ENCODE peak calls at places on chromosomes 4 and X, in six cellular contexts. One of them, this sample, is unnamed.
A peak's percentile ranks its signal among the peaks of the same experiment; 100 is the strongest.

GRCh38 chr4:187606581-187606980 is 389.0 kb upstream of the ZFP42 start:
- DNase-seq in HCT116: peak; percentile 54
- DNase-seq in H1: no peak
- DNase-seq in HepG2: peak; percentile 50
- DNase-seq in GM12878: no peak
- DNase-seq in WTC11: peak; percentile 48
- DNase-seq in this sample: peak; percentile 60

GRCh38 chrX:123219916-123220315 is 35.8 kb downstream of the GRIA3 start:
- DNase-seq in HCT116: no peak
- DNase-seq in GM12878: no peak
- DNase-seq in WTC11: no peak
- DNase-seq in H1: no peak
- DNase-seq in HepG2: peak; percentile 11
- DNase-seq in this sample: no peak

GRCh38 chr4:114384629-114385028 is 214.0 kb upstream of the UGT8 start:
- DNase-seq in WTC11: no peak
- DNase-seq in HepG2: peak; percentile 18
- DNase-seq in GM12878: no peak
- DNase-seq in H1: no peak
- DNase-seq in HCT116: peak; percentile 53
- DNase-seq in this sample: no peak

GRCh38 chr4:68218044-68218443 is 27.4 kb downstream of the TMPRSS11B start:
- DNase-seq in WTC11: no peak
- DNase-seq in HCT116: no peak
- DNase-seq in HepG2: no peak
- DNase-seq in H1: no peak
- DNase-seq in GM12878: no peak
- DNase-seq in this sample: no peak

GRCh38 chr4:30870513-30870912 is 150.3 kb downstream of the PCDH7 start:
- DNase-seq in HepG2: no peak
- DNase-seq in HCT116: peak; percentile 65
- DNase-seq in GM12878: no peak
- DNase-seq in WTC11: no peak
- DNase-seq in H1: no peak
- DNase-seq in this sample: no peak

GRCh38 chr4:106986486-106986885 is 49.6 kb downstream of the DKK2 start:
- DNase-seq in GM12878: no peak
- DNase-seq in HepG2: no peak
- DNase-seq in WTC11: no peak
- DNase-seq in HCT116: no peak
- DNase-seq in H1: no peak
- DNase-seq in this sample: no peak

GRCh38 chr4:181952478-181952877 is 290.7 kb upstream of the TENM3 start:
- DNase-seq in HepG2: no peak
- DNase-seq in GM12878: no peak
- DNase-seq in H1: no peak
- DNase-seq in HCT116: no peak
- DNase-seq in WTC11: no peak
- DNase-seq in this sample: no peak

GRCh38 chrX:784829-785228 is 154.2 kb downstream of the SHOX start:
- DNase-seq in HCT116: no peak
- DNase-seq in H1: no peak
- DNase-seq in WTC11: no peak
- DNase-seq in HepG2: no peak
- DNase-seq in GM12878: no peak
- DNase-seq in this sample: no peak

GRCh38 chr4:2785613-2786012 is 7.3 kb upstream of the SH3BP2 start:
- DNase-seq in HepG2: no peak
- DNase-seq in GM12878: peak; percentile 48
- DNase-seq in HCT116: no peak
- DNase-seq in WTC11: no peak
- DNase-seq in H1: no peak
- DNase-seq in this sample: peak; percentile 45

GRCh38 chr4:94924566-94924965 is 166.8 kb downstream of the BMPR1B start:
- DNase-seq in H1: no peak
- DNase-seq in GM12878: no peak
- DNase-seq in WTC11: no peak
- DNase-seq in HepG2: no peak
- DNase-seq in HCT116: no peak
- DNase-seq in this sample: no peak

DNA sequence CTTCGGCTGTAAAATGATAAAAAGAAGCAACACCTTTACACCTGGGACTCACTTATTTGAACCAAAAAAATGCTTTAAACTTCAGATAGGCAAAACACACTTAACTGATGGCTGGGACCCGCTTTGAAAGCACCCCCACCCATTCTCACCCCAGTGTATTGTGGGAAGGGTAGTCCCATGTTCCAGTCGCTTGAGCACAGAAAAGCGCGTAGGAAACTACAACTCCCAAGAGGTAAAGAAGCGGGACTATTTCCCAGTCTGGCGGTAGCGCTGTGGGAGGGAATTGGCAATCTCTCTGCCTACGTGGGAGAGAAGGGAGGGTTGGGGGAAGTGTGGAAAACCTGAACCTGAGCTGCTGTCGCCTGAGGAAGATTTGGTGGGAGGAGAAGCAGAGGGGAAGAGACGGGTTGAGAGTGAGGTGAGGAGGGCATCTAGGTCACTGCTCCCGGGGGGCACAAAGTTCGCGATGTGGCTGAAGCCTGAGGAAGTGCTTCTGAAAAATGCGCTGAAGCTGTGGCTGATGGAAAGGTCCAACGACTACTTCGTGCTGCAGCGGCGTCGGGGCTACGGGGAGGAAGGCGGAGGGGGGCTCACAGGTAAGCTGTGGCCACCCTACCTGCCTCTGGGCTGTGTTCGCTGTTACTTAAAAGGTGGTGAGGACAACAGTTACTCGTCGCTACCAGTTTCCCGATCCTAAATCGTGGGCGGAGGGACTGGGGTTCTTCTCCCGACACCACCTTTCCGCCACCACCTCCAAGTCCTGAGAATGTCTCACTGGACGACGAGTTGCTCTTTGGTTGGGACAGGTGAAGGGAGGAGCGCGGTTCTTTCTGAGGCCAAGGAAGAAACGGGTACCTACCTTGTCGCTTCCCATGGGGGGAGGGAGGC is at the start of gene TBC1D8B:
- DNase-seq in H1: peak; percentile 39
- DNase-seq in GM12878: peak; percentile 50
- DNase-seq in HCT116: peak; percentile 86
- DNase-seq in HepG2: peak; percentile 89
- DNase-seq in WTC11: peak; percentile 70
- DNase-seq in this sample: peak; percentile 37
- TF ChIP-seq ATF3 in H1: no peak
- TF ChIP-seq ATF3 in GM12878: no peak
- TF ChIP-seq ATF3 in HCT116: no peak
- TF ChIP-seq ATF3 in HepG2: no peak
- TF ChIP-seq ATF3 in WTC11: no peak
- TF ChIP-seq ATF3 in this sample: no peak

GRCh38 chr4:180560896-180561295 is 1682.3 kb upstream of the TENM3 start:
- DNase-seq in H1: no peak
- DNase-seq in HepG2: no peak
- DNase-seq in GM12878: no peak
- DNase-seq in HCT116: no peak
- DNase-seq in WTC11: no peak
- DNase-seq in this sample: no peak
- TF ChIP-seq ATF3 in H1: no peak
- TF ChIP-seq ATF3 in HepG2: no peak
- TF ChIP-seq ATF3 in GM12878: no peak
- TF ChIP-seq ATF3 in HCT116: no peak
- TF ChIP-seq ATF3 in WTC11: no peak
- TF ChIP-seq ATF3 in this sample: no peak

GRCh38 chr4:145760961-145761929 is 81.3 kb downstream of the C4orf51 start:
- DNase-seq in HCT116: no peak
- DNase-seq in H1: no peak
- DNase-seq in GM12878: no peak
- DNase-seq in WTC11: no peak
- DNase-seq in HepG2: no peak
- DNase-seq in this sample: no peak

GRCh38 chr4:145756244-145756643 is 76.3 kb downstream of the C4orf51 start:
- DNase-seq in GM12878: no peak
- DNase-seq in HepG2: no peak
- DNase-seq in H1: no peak
- DNase-seq in HCT116: no peak
- DNase-seq in WTC11: no peak
- DNase-seq in this sample: no peak

GRCh38 chr4:145760176-145760575 is 80.2 kb downstream of the C4orf51 start:
- DNase-seq in HepG2: no peak
- DNase-seq in WTC11: no peak
- DNase-seq in HCT116: no peak
- DNase-seq in GM12878: no peak
- DNase-seq in H1: no peak
- DNase-seq in this sample: no peak

DNA sequence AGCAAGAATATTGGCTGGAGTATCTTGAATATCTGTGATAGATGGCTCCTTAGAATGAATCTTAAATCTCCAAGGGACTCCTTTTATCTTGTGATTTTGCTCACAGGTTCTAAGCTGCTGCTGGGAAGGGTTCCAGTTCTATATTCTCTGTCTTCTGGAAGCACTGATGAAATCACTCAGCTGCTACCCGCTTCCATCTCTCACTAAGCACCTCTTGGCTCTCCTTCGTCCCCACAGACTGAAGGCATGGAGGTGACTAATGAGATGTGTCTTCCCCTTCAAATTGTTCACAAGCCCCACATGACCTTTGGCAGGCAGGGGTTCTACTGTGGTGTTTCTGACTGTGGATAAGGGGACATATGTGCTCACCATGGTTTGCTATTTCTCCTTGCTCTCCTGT is 75.9 kb downstream of the C4orf51 start:
- DNase-seq in H1: no peak
- DNase-seq in HCT116: no peak
- DNase-seq in HepG2: no peak
- DNase-seq in GM12878: no peak
- DNase-seq in WTC11: no peak
- DNase-seq in this sample: no peak
- TF ChIP-seq ATF3 in H1: no peak
- TF ChIP-seq ATF3 in HCT116: no peak
- TF ChIP-seq ATF3 in HepG2: no peak
- TF ChIP-seq ATF3 in GM12878: no peak
- TF ChIP-seq ATF3 in WTC11: no peak
- TF ChIP-seq ATF3 in this sample: no peak

GRCh38 chrX:44748014-44748413 is 95.8 kb upstream of the DUSP21 start:
- DNase-seq in WTC11: no peak
- DNase-seq in HepG2: no peak
- DNase-seq in HCT116: no peak
- DNase-seq in H1: no peak
- DNase-seq in GM12878: no peak
- DNase-seq in this sample: no peak
- TF ChIP-seq ATF3 in WTC11: no peak
- TF ChIP-seq ATF3 in HepG2: no peak
- TF ChIP-seq ATF3 in HCT116: no peak
- TF ChIP-seq ATF3 in H1: no peak
- TF ChIP-seq ATF3 in GM12878: no peak
- TF ChIP-seq ATF3 in this sample: peak; percentile 22

GRCh38 chrX:49192722-49193328 is 6.7 kb upstream of the PRICKLE3 start:
- DNase-seq in WTC11: peak; percentile 49
- DNase-seq in HepG2: no peak
- DNase-seq in H1: no peak
- DNase-seq in GM12878: no peak
- DNase-seq in HCT116: no peak
- DNase-seq in this sample: no peak
- TF ChIP-seq ATF3 in WTC11: no peak
- TF ChIP-seq ATF3 in HepG2: no peak
- TF ChIP-seq ATF3 in H1: no peak
- TF ChIP-seq ATF3 in GM12878: no peak
- TF ChIP-seq ATF3 in HCT116: no peak
- TF ChIP-seq ATF3 in this sample: no peak

DNA sequence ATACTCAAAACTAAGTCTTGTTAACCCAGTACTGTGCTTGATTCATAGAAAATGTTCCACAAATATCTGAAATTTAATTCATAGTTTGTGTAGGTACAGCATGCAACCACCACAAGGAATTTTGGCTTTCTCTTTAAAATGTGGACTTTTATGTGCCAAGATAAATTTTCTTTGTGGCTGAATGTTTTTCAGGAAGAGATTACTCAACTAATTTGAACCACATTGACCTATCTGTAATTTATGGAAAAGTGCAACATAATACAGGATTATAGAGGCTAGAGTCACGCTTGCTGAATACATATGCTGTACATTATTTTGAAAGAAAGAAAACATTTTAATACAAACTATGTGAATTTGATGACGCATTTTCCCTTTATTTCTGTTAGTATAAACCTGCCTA is 730.8 kb downstream of the IL1RAPL1 start:
- DNase-seq in H1: no peak
- DNase-seq in GM12878: no peak
- DNase-seq in HepG2: no peak
- DNase-seq in HCT116: no peak
- DNase-seq in WTC11: no peak
- DNase-seq in this sample: no peak
- TF ChIP-seq ATF3 in H1: no peak
- TF ChIP-seq ATF3 in GM12878: no peak
- TF ChIP-seq ATF3 in HepG2: no peak
- TF ChIP-seq ATF3 in HCT116: no peak
- TF ChIP-seq ATF3 in WTC11: no peak
- TF ChIP-seq ATF3 in this sample: no peak

GRCh38 chr4:38137080-38137479 is 176.9 kb downstream of the PTTG2 start:
- DNase-seq in GM12878: no peak
- DNase-seq in HepG2: no peak
- DNase-seq in HCT116: no peak
- DNase-seq in WTC11: no peak
- DNase-seq in H1: no peak
- DNase-seq in this sample: no peak
- TF ChIP-seq ATF3 in GM12878: no peak
- TF ChIP-seq ATF3 in HepG2: no peak
- TF ChIP-seq ATF3 in HCT116: no peak
- TF ChIP-seq ATF3 in WTC11: no peak
- TF ChIP-seq ATF3 in H1: no peak
- TF ChIP-seq ATF3 in this sample: no peak

GRCh38 chrX:120000490-120001246 is 57.1 kb upstream of the NKAP start:
- DNase-seq in HCT116: no peak
- DNase-seq in WTC11: peak; percentile 21
- DNase-seq in H1: no peak
- DNase-seq in HepG2: no peak
- DNase-seq in GM12878: no peak
- DNase-seq in this sample: no peak
- TF ChIP-seq ATF3 in HCT116: no peak
- TF ChIP-seq ATF3 in WTC11: no peak
- TF ChIP-seq ATF3 in H1: no peak
- TF ChIP-seq ATF3 in HepG2: no peak
- TF ChIP-seq ATF3 in GM12878: no peak
- TF ChIP-seq ATF3 in this sample: no peak

GRCh38 chr4:15162465-15163283 is 160.4 kb downstream of the CPEB2 start:
- DNase-seq in HCT116: no peak
- DNase-seq in GM12878: no peak
- DNase-seq in HepG2: peak; percentile 15
- DNase-seq in WTC11: no peak
- DNase-seq in H1: no peak
- DNase-seq in this sample: peak; percentile 27
- TF ChIP-seq ATF3 in HCT116: no peak
- TF ChIP-seq ATF3 in GM12878: no peak
- TF ChIP-seq ATF3 in HepG2: no peak
- TF ChIP-seq ATF3 in WTC11: no peak
- TF ChIP-seq ATF3 in H1: no peak
- TF ChIP-seq ATF3 in this sample: no peak